ENCODE peak calls at places on chromosomes 13 and 19, in seven cellular contexts. One of them, this sample, is unnamed.

GRCh38 chr13:110944121-110944967 is 29.5 kb upstream of the ANKRD10 start:
- DNase-seq in hepatocyte: peak; percentile 72
- DNase-seq in transverse colon: peak; percentile 20
- DNase-seq in esophagus squamous epithelium: no peak
- DNase-seq in PC-3: peak; percentile 70
- DNase-seq in prostate gland: peak; percentile 36
- DNase-seq in upper lobe of right lung: no peak
- DNase-seq in this sample: no peak

GRCh38 chr19:56314018-56314583 is 538 bp downstream of the ZSCAN5A start:
- DNase-seq in hepatocyte: peak; percentile 58
- DNase-seq in transverse colon: no peak
- DNase-seq in esophagus squamous epithelium: no peak
- DNase-seq in PC-3: peak; percentile 18
- DNase-seq in prostate gland: no peak
- DNase-seq in upper lobe of right lung: no peak
- DNase-seq in this sample: no peak

GRCh38 chr13:79776538-79776937 is 295.6 kb downstream of the NDFIP2 start:
- DNase-seq in hepatocyte: no peak
- DNase-seq in transverse colon: peak; percentile 13
- DNase-seq in esophagus squamous epithelium: no peak
- DNase-seq in PC-3: peak; percentile 6
- DNase-seq in prostate gland: no peak
- DNase-seq in upper lobe of right lung: no peak
- DNase-seq in this sample: no peak

GRCh38 chr13:44004881-44005280 is 125.2 kb downstream of the LACC1 start:
- DNase-seq in hepatocyte: peak; percentile 20
- DNase-seq in transverse colon: no peak
- DNase-seq in esophagus squamous epithelium: no peak
- DNase-seq in PC-3: peak; percentile 62
- DNase-seq in prostate gland: no peak
- DNase-seq in upper lobe of right lung: no peak
- DNase-seq in this sample: no peak

GRCh38 chr19:47036233-47036651 is 12.2 kb downstream of the TMEM160 start:
- DNase-seq in hepatocyte: peak; percentile 61
- DNase-seq in transverse colon: peak; percentile 77
- DNase-seq in esophagus squamous epithelium: no peak
- DNase-seq in PC-3: peak; percentile 25
- DNase-seq in prostate gland: no peak
- DNase-seq in upper lobe of right lung: peak; percentile 80
- DNase-seq in this sample: peak; percentile 69

GRCh38 chr19:49150106-49150943 is 4.9 kb downstream of the HRC start:
- DNase-seq in hepatocyte: peak; percentile 93
- DNase-seq in transverse colon: peak; percentile 93
- DNase-seq in esophagus squamous epithelium: no peak
- DNase-seq in PC-3: peak; percentile 86
- DNase-seq in prostate gland: peak; percentile 87
- DNase-seq in upper lobe of right lung: peak; percentile 91
- DNase-seq in this sample: peak; percentile 87

GRCh38 chr13:76791290-76791664 is 94.9 kb downstream of the KCTD12 start:
- DNase-seq in hepatocyte: no peak
- DNase-seq in transverse colon: no peak
- DNase-seq in esophagus squamous epithelium: no peak
- DNase-seq in PC-3: no peak
- DNase-seq in prostate gland: no peak
- DNase-seq in upper lobe of right lung: no peak
- DNase-seq in this sample: no peak

GRCh38 chr19:39830406-39830805 is 3.6 kb downstream of the DYRK1B start:
- DNase-seq in hepatocyte: no peak
- DNase-seq in transverse colon: no peak
- DNase-seq in esophagus squamous epithelium: no peak
- DNase-seq in PC-3: no peak
- DNase-seq in prostate gland: no peak
- DNase-seq in upper lobe of right lung: no peak
- DNase-seq in this sample: no peak

GRCh38 chr19:50803633-50804419 is 13.6 kb downstream of the ACP4 start:
- DNase-seq in hepatocyte: peak; percentile 53
- DNase-seq in transverse colon: no peak
- DNase-seq in esophagus squamous epithelium: no peak
- DNase-seq in PC-3: peak; percentile 33
- DNase-seq in prostate gland: no peak
- DNase-seq in upper lobe of right lung: no peak
- DNase-seq in this sample: no peak

GRCh38 chr13:23322353-23323336 is 110.9 kb downstream of the SACS start:
- DNase-seq in hepatocyte: no peak
- DNase-seq in transverse colon: no peak
- DNase-seq in esophagus squamous epithelium: no peak
- DNase-seq in PC-3: peak; percentile 59
- DNase-seq in prostate gland: no peak
- DNase-seq in upper lobe of right lung: no peak
- DNase-seq in this sample: no peak

GRCh38 chr19:13051581-13052165 is 51.0 kb downstream of the LYL1 start:
- DNase-seq in hepatocyte: peak; percentile 91
- DNase-seq in transverse colon: peak; percentile 76
- DNase-seq in esophagus squamous epithelium: no peak
- DNase-seq in PC-3: peak; percentile 84
- DNase-seq in prostate gland: peak; percentile 75
- DNase-seq in upper lobe of right lung: peak; percentile 93
- DNase-seq in this sample: peak; percentile 90

GRCh38 chr13:30983431-30983830 is 51.0 kb downstream of the TEX26 start:
- DNase-seq in hepatocyte: no peak
- DNase-seq in transverse colon: no peak
- DNase-seq in esophagus squamous epithelium: no peak
- DNase-seq in PC-3: no peak
- DNase-seq in prostate gland: no peak
- DNase-seq in upper lobe of right lung: no peak
- DNase-seq in this sample: no peak

GRCh38 chr13:30982506-30982905 is 50.0 kb downstream of the TEX26 start:
- DNase-seq in hepatocyte: no peak
- DNase-seq in transverse colon: no peak
- DNase-seq in esophagus squamous epithelium: no peak
- DNase-seq in PC-3: no peak
- DNase-seq in prostate gland: no peak
- DNase-seq in upper lobe of right lung: no peak
- DNase-seq in this sample: no peak

GRCh38 chr13:30976041-30976440 is 43.6 kb downstream of the TEX26 start:
- DNase-seq in hepatocyte: no peak
- DNase-seq in transverse colon: no peak
- DNase-seq in esophagus squamous epithelium: no peak
- DNase-seq in PC-3: no peak
- DNase-seq in prostate gland: no peak
- DNase-seq in upper lobe of right lung: no peak
- DNase-seq in this sample: no peak

GRCh38 chr13:30982911-30983310 is 50.5 kb downstream of the TEX26 start:
- DNase-seq in hepatocyte: no peak
- DNase-seq in transverse colon: no peak
- DNase-seq in esophagus squamous epithelium: no peak
- DNase-seq in PC-3: no peak
- DNase-seq in prostate gland: no peak
- DNase-seq in upper lobe of right lung: no peak
- DNase-seq in this sample: no peak

DNA sequence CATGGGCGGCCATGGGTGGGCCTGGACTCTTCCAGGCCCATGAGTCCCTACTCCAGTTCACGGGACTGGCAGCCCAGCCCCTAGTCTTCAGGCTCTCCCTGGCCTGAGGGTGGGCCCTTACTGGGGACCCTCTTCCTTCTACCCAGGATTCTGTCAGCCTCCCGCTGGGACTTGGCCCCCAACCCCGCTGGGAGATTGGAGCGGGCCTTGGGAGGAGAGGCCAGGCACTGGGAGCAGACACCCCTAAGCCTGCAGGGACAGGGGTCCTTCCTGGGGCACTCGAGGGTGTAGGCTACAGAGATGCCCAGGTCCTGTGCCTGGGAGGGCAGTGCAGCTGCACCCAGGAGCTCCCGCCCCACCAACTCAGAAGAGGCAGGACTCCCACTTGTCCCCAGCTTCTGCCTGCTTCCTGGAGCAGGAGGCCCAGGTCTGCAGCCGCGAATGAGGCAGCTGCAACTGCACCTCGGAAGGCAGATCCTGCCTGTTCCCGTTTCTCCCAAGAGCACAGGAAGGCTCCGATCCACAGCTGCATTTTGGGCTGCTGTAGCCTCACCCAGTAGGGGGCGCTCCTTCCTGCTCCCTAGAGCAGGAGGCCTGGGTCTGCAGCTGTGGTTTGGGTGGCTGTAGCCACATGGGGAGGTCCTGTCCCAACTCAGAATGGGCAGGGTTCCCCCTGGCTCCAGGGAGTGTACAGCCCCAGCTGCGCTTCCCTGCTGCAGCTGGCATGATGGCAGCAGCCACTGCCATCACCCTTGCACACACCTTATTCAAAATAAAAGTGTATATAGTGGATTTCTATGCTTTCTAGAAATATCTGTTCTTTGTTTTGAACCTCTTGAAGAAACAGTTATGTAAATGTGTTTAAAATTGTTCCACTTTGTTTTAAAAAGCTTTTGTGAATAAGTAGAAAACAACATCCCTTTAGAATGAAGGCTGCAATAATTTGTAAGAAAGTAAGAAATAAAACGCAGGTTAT is 46.8 kb downstream of the TEX26 start:
- DNase-seq in hepatocyte: peak; percentile 30
- DNase-seq in transverse colon: peak; percentile 42
- DNase-seq in esophagus squamous epithelium: no peak
- DNase-seq in PC-3: peak; percentile 42
- DNase-seq in prostate gland: no peak
- DNase-seq in upper lobe of right lung: peak; percentile 77
- DNase-seq in this sample: peak; percentile 66
- TF ChIP-seq CTCF in hepatocyte: peak; percentile 46
- TF ChIP-seq CTCF in transverse colon: peak; percentile 55
- TF ChIP-seq CTCF in esophagus squamous epithelium: peak; percentile 25
- TF ChIP-seq CTCF in PC-3: peak; percentile 77
- TF ChIP-seq CTCF in prostate gland: no peak
- TF ChIP-seq CTCF in upper lobe of right lung: peak; percentile 58
- TF ChIP-seq CTCF in this sample: peak; percentile 59

DNA sequence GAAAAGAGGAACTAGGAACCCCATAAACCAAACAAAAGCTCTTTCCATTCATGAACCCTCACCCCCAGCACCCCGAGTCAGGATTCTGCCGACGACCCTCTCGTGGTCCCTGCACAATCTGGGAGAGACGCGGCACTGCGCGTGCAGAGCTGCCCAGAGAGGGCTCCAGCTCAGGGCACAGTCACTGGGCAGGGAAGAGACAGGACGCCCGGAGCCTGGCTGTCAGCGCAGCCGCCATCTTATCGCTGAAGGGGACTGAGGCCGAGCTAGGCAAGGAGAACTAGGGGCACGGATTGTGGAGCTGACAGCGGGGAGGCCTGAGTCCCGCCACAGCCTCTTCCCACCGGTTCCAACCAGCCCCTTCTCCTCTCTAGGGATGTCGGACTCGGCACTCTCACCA is 349 bp downstream of the ZNF98 start:
- DNase-seq in hepatocyte: no peak
- DNase-seq in transverse colon: no peak
- DNase-seq in esophagus squamous epithelium: no peak
- DNase-seq in PC-3: no peak
- DNase-seq in prostate gland: no peak
- DNase-seq in upper lobe of right lung: no peak
- DNase-seq in this sample: no peak
- H3K4me3 ChIP-seq in hepatocyte: no peak overlapping the region
- H3K4me3 ChIP-seq in transverse colon: no peak overlapping the region
- H3K4me3 ChIP-seq in esophagus squamous epithelium: peak overlapping the region; percentile 24
- H3K4me3 ChIP-seq in PC-3: no peak overlapping the region
- H3K4me3 ChIP-seq in prostate gland: no peak overlapping the region
- H3K4me3 ChIP-seq in upper lobe of right lung: no peak overlapping the region
- H3K4me3 ChIP-seq in this sample: no peak overlapping the region

GRCh38 chr19:27890696-27891095 is 1322.3 kb downstream of the UQCRFS1 start:
- DNase-seq in hepatocyte: no peak
- DNase-seq in transverse colon: no peak
- DNase-seq in esophagus squamous epithelium: no peak
- DNase-seq in PC-3: no peak
- DNase-seq in prostate gland: no peak
- DNase-seq in upper lobe of right lung: no peak
- DNase-seq in this sample: no peak

GRCh38 chr19:27892500-27892899 is 1320.5 kb downstream of the UQCRFS1 start:
- DNase-seq in hepatocyte: no peak
- DNase-seq in transverse colon: no peak
- DNase-seq in esophagus squamous epithelium: no peak
- DNase-seq in PC-3: no peak
- DNase-seq in prostate gland: no peak
- DNase-seq in upper lobe of right lung: no peak
- DNase-seq in this sample: no peak

GRCh38 chr19:27890206-27890605 is 1322.7 kb downstream of the UQCRFS1 start:
- DNase-seq in hepatocyte: no peak
- DNase-seq in transverse colon: no peak
- DNase-seq in esophagus squamous epithelium: no peak
- DNase-seq in PC-3: no peak
- DNase-seq in prostate gland: no peak
- DNase-seq in upper lobe of right lung: no peak
- DNase-seq in this sample: no peak

GRCh38 chr19:27889156-27889555 is 1323.8 kb downstream of the UQCRFS1 start:
- DNase-seq in hepatocyte: no peak
- DNase-seq in transverse colon: no peak
- DNase-seq in esophagus squamous epithelium: no peak
- DNase-seq in PC-3: no peak
- DNase-seq in prostate gland: no peak
- DNase-seq in upper lobe of right lung: no peak
- DNase-seq in this sample: no peak

DNA sequence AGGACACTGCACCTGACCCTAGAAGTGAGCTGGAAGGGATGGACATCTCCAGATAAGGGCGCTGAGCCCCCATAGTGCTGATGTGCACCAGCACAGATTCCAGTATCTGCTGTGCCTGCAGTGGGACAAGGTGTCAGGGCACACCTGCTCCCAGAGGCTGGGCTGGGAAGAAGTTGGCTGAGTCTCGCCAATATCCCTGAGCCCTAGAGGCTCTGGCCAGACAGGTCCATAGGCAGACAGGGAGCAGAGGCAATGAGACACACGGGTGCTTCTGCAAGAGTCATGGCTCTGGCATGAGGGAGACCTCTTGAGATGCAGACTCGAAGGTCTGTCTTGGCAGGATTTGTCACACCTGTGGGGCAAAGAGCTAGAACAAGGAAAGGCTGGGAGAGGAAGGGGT is 1321.5 kb downstream of the UQCRFS1 start:
- DNase-seq in hepatocyte: no peak
- DNase-seq in transverse colon: no peak
- DNase-seq in esophagus squamous epithelium: no peak
- DNase-seq in PC-3: no peak
- DNase-seq in prostate gland: no peak
- DNase-seq in upper lobe of right lung: no peak
- DNase-seq in this sample: no peak
- H3K4me1 ChIP-seq in hepatocyte: no peaks in the 10 kb centered on the region
- H3K4me1 ChIP-seq in transverse colon: no peaks in the 10 kb centered on the region
- H3K4me1 ChIP-seq in esophagus squamous epithelium: no peaks in the 10 kb centered on the region
- H3K4me1 ChIP-seq in PC-3: no peaks in the 10 kb centered on the region
- H3K4me1 ChIP-seq in prostate gland: no peaks in the 10 kb centered on the region
- H3K4me1 ChIP-seq in upper lobe of right lung: no peaks in the 10 kb centered on the region
- H3K4me1 ChIP-seq in this sample: no peaks in the 10 kb centered on the region

DNA sequence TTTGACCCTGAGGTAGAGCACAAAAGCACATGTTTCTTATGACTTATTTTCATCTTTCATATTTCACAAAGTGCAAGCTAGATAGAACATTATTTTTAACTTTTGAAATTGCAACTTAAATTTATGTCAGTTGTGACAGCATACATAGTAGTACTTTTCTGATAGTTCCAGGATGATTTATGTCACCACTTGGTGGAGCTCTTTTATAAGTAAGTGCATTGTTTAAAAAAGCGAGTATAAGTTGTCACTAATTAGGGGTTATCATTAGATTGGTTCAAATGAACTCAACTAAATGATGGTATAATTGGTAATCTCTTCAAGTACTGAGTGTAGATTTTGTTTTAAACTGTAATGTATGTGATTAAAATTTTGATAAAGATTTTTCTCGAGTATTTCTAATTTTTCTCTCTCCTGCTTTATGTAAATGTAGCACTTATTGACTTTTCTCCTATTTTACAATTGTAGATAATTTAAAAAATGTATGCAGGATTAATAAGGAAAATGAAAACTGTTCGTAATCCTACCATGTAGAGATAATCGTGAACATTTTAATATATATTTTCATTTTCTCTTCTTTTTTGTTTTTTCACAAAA is 31.1 kb downstream of the RB1 start:
- DNase-seq in hepatocyte: peak; percentile 39
- DNase-seq in transverse colon: no peak
- DNase-seq in esophagus squamous epithelium: no peak
- DNase-seq in PC-3: peak; percentile 49
- DNase-seq in prostate gland: peak; percentile 8
- DNase-seq in upper lobe of right lung: no peak
- DNase-seq in this sample: no peak
- TF ChIP-seq CTCF in hepatocyte: peak; percentile 65
- TF ChIP-seq CTCF in transverse colon: peak; percentile 51
- TF ChIP-seq CTCF in esophagus squamous epithelium: no peak
- TF ChIP-seq CTCF in PC-3: peak; percentile 87
- TF ChIP-seq CTCF in prostate gland: peak; percentile 58
- TF ChIP-seq CTCF in upper lobe of right lung: peak; percentile 67
- TF ChIP-seq CTCF in this sample: peak; percentile 61